ENCODE peak calls at places on chromosomes 12 and 14, in six cellular contexts. O is K562, P is H1, Z is GM12878, V is HepG2, J is GM12891. K is an unnamed sample.

GRCh38 chr12:34107016-34107415 is 84.7 kb downstream of the ALG10 start:
- DNase-seq in O (no peak), P (no peak), Z (no peak), V (no peak), J (no peak), K (no peak)

GRCh38 chr12:104456417-104456949 is at the start of gene CHST11:
- DNase-seq in O (peak; percentile 97), P (peak; percentile 71), Z (no peak), V (no peak), J (peak; percentile 92), K (peak; percentile 95)

GRCh38 chr12:81992461-81992860 is 233.3 kb upstream of the PPFIA2 start:
- DNase-seq in O (no peak), P (peak; percentile 9), Z (no peak), V (no peak), J (no peak), K (no peak)

GRCh38 chr12:123410041-123410412 is 26.1 kb downstream of the KMT5A start:
- DNase-seq in O (peak; percentile 7), P (no peak), Z (no peak), V (no peak), J (no peak), K (no peak)

GRCh38 chr12:29008786-29009185 is 140.3 kb upstream of the FAR2 start:
- DNase-seq in O (no peak), P (no peak), Z (no peak), V (no peak), J (no peak), K (no peak)

GRCh38 chr14:54902521-54903420 is at the start of gene GCH1:
- DNase-seq in O (peak; percentile 85), P (peak; percentile 25), Z (no peak), V (peak; percentile 72), J (peak; percentile 67), K (peak; percentile 64)

GRCh38 chr12:54287316-54288157 is 7.0 kb downstream of the HNRNPA1 start:
- DNase-seq in O (no peak), P (no peak), Z (no peak), V (no peak), J (no peak), K (no peak)

GRCh38 chr12:43692064-43692463 is 66.5 kb downstream of the PUS7L start:
- DNase-seq in O (peak; percentile 26), P (no peak), Z (no peak), V (no peak), J (peak; percentile 9), K (no peak)

GRCh38 chr14:59207506-59207933 is 19.1 kb downstream of the DAAM1 start:
- DNase-seq in O (no peak), P (no peak), Z (peak; percentile 56), V (no peak), J (no peak), K (no peak)

GRCh38 chr12:87967871-87968270 is 61.3 kb downstream of the C12orf50 start:
- DNase-seq in O (no peak), P (no peak), Z (no peak), V (no peak), J (no peak), K (no peak)

GRCh38 chr14:105485720-105486332 is 860 bp upstream of the CRIP1 start:
- DNase-seq in O (peak; percentile 81), P (no peak), Z (no peak), V (peak; percentile 74), J (no peak), K (no peak)

GRCh38 chr14:49863483-49864262 is 11.1 kb upstream of the NEMF start:
- DNase-seq in O (peak; percentile 52), P (no peak), Z (no peak), V (no peak), J (no peak), K (no peak)

GRCh38 chr14:89540009-89540829 is 123.2 kb upstream of the FOXN3 start:
- DNase-seq in O (no peak), P (no peak), Z (no peak), V (peak; percentile 89), J (no peak), K (no peak)

GRCh38 chr12:18482601-18483120 is 221.3 kb downstream of the PIK3C2G start:
- DNase-seq in O (no peak), P (no peak), Z (no peak), V (no peak), J (no peak), K (no peak)

GRCh38 chr12:24788886-24789285 is 160.0 kb downstream of the BCAT1 start:
- DNase-seq in O (no peak), P (no peak), Z (no peak), V (no peak), J (no peak), K (no peak)

GRCh38 chr12:106315523-106315922 is 13.0 kb downstream of the TCP11L2 start:
- DNase-seq in O (no peak), P (no peak), Z (no peak), V (no peak), J (no peak), K (no peak)

GRCh38 chr12:3644103-3644502 is 108.8 kb downstream of the CRACR2A start:
- DNase-seq in O (no peak), P (no peak), Z (no peak), V (no peak), J (no peak), K (no peak)

GRCh38 chr12:6765634-6766581 is at the start of gene PTMS:
- DNase-seq in O (peak; percentile 82), P (no peak), Z (no peak), V (peak; percentile 41), J (no peak), K (no peak)

GRCh38 chr14:78170203-78170602 is at the start of gene NRXN3:
- DNase-seq in O (no peak), P (peak; percentile 56), Z (no peak), V (no peak), J (no peak), K (no peak)

GRCh38 chr12:27709932-27710591 is 570 bp upstream of the MRPS35 start:
- DNase-seq in O (peak; percentile 12), P (no peak), Z (peak; percentile 9), V (peak; percentile 66), J (no peak), K (no peak)
- TF ChIP-seq TAF1 in O (no peak), P (no peak), Z (no peak), V (no peak), J (no peak), K (no peak)

GRCh38 chr14:23181453-23181852 is 2.0 kb downstream of the SLC7A8 start:
- DNase-seq in O (no peak), P (no peak), Z (no peak), V (no peak), J (no peak), K (no peak)

GRCh38 chr14:23181946-23182345 is 1.5 kb downstream of the SLC7A8 start:
- DNase-seq in O (no peak), P (no peak), Z (no peak), V (no peak), J (no peak), K (no peak)

GRCh38 chr14:23183479-23183878 is at the start of gene SLC7A8:
- DNase-seq in O (no peak), P (no peak), Z (no peak), V (no peak), J (no peak), K (no peak)

GRCh38 chr14:23183076-23183475 is 384 bp downstream of the SLC7A8 start:
- DNase-seq in O (no peak), P (no peak), Z (no peak), V (no peak), J (no peak), K (no peak)

DNA sequence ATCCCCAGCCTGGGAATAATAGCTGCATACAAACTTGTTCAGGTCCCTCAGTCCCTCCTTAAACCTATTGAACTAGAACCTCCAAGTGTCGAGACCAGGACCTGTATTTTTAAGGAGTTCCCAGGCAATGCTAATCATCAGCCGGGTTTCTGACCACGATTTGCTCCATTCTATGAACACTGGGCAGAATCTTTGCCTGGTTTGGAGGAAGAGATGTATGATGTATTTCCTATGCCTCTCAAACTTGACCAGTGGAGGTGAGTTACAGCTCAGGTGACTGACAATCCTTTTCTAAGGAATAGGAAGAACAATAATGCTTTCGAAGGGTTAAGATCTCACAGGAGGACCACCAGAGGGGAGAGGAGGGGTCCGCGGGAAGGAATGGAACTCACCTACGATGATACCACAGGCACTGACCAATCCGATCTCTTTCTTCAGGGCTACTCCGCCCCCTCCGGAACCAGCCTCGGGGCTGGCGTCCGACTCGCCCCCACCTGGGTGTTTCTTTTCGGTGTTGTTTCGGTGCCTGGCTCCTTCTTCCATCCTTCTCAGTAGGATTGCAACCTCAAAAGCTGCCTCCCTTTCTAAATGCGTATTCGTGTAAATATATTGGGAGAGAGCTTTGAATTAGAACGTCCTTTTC is 967 bp downstream of the SLC7A8 start:
- DNase-seq in O (peak; percentile 35), P (peak; percentile 38), Z (no peak), V (no peak), J (no peak), K (no peak)
- TF ChIP-seq POLR2AphosphoS5 in O (no peak), P (no peak), Z (no peak), V (no peak), J (no peak), K (no peak)

GRCh38 chr12:9043766-9044165 is 54.4 kb downstream of the KLRG1 start:
- DNase-seq in O (no peak), P (no peak), Z (no peak), V (no peak), J (no peak), K (no peak)

GRCh38 chr12:9049520-9050133 is 60.3 kb downstream of the KLRG1 start:
- DNase-seq in O (peak; percentile 27), P (no peak), Z (no peak), V (peak; percentile 46), J (no peak), K (no peak)

GRCh38 chr12:9050521-9051155 is 61.3 kb downstream of the KLRG1 start:
- DNase-seq in O (no peak), P (no peak), Z (no peak), V (no peak), J (no peak), K (no peak)

GRCh38 chr12:9048930-9049329 is 59.6 kb downstream of the KLRG1 start:
- DNase-seq in O (no peak), P (no peak), Z (no peak), V (no peak), J (no peak), K (no peak)

DNA sequence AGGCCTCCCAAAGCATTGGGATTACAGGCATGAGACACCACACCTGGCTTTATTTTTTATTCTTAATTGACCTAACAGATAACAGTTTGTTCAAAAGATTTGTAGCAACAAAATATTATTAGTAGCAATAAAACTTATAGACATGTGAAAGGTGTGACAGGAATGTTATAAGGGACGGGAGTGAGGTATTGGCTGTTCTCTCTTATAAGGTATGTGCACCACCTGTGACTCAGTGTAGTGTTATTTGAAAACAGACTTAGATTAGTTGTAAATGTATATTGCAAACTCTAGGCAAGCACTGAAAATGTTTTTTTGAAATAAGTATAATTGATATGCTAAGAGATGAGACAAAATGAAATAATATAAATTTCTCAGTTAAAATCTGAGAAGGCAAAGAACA is 57.8 kb downstream of the KLRG1 start:
- DNase-seq in O (no peak), P (no peak), Z (no peak), V (no peak), J (no peak), K (no peak)
- TF ChIP-seq TAF1 in O (no peak), P (no peak), Z (no peak), V (no peak), J (no peak), K (no peak)

GRCh38 chr12:59036973-59037807 is 116.9 kb upstream of the LRIG3 start:
- DNase-seq in O (no peak), P (no peak), Z (no peak), V (no peak), J (no peak), K (no peak)
- TF ChIP-seq POLR2AphosphoS5 in O (no peak), P (no peak), Z (no peak), V (no peak), J (no peak), K (no peak)

GRCh38 chr14:75824328-75824727 is 157.5 kb downstream of the TGFB3 start:
- DNase-seq in O (no peak), P (no peak), Z (no peak), V (no peak), J (no peak), K (no peak)
- TF ChIP-seq TAF1 in O (no peak), P (no peak), Z (no peak), V (no peak), J (no peak), K (no peak)

K was measured in GM12892.